ENCODE peak calls at places on chromosomes 4 and X, in five cellular contexts. R, Q, Y, K and F are unnamed samples.
A peak's percentile ranks its signal among the peaks of the same experiment; 100 is the strongest.

GRCh38 chr4:152531479-152531878 is 4.4 kb downstream of the FBXW7 start:
- DNase-seq in R (no peak), Q (no peak), Y (no peak), K (no peak), F (no peak)

GRCh38 chr4:84239278-84239845 is 259.7 kb downstream of the NKX6-1 start:
- DNase-seq in R (no peak), Q (no peak), Y (no peak), K (no peak), F (no peak)

GRCh38 chr4:168449740-168450442 is 30.4 kb downstream of the DDX60L start:
- DNase-seq in R (peak; percentile 22), Q (no peak), Y (no peak), K (no peak), F (peak; percentile 42)

GRCh38 chrX:13381514-13381913 is 61.7 kb upstream of the ATXN3L start:
- DNase-seq in R (no peak), Q (no peak), Y (no peak), K (no peak), F (no peak)

GRCh38 chrX:98380556-98380955 is 1496.8 kb downstream of the RPA4 start:
- DNase-seq in R (no peak), Q (no peak), Y (no peak), K (no peak), F (no peak)

GRCh38 chrX:20988118-20988517 is 386.1 kb upstream of the CNKSR2 start:
- DNase-seq in R (no peak), Q (no peak), Y (no peak), K (no peak), F (no peak)

GRCh38 chr4:57342406-57342805 is 232.2 kb upstream of the IGFBP7 start:
- DNase-seq in R (no peak), Q (no peak), Y (no peak), K (no peak), F (no peak)

GRCh38 chr4:173169178-173169427 is 492 bp downstream of the GALNT7 start:
- DNase-seq in R (no peak), Q (no peak), Y (no peak), K (no peak), F (no peak)

GRCh38 chr4:157713342-157713741 is 459.5 kb downstream of the GASK1B start:
- DNase-seq in R (no peak), Q (no peak), Y (no peak), K (no peak), F (no peak)

GRCh38 chr4:15078682-15079642 is 76.7 kb downstream of the CPEB2 start:
- DNase-seq in R (no peak), Q (no peak), Y (no peak), K (no peak), F (no peak)

GRCh38 chr4:82201303-82201702 is 172.5 kb downstream of the HNRNPD start:
- DNase-seq in R (no peak), Q (no peak), Y (peak; percentile 42), K (no peak), F (peak; percentile 65)

GRCh38 chrX:32483534-32484136 is 727.7 kb downstream of the DMD start:
- DNase-seq in R (no peak), Q (no peak), Y (no peak), K (no peak), F (no peak)

GRCh38 chr4:141328550-141329173 is 108.0 kb downstream of the ZNF330 start:
- DNase-seq in R (no peak), Q (no peak), Y (no peak), K (no peak), F (no peak)

GRCh38 chr4:67103001-67103737 is 442.1 kb downstream of the CENPC start:
- DNase-seq in R (no peak), Q (no peak), Y (no peak), K (no peak), F (no peak)

GRCh38 chr4:102541708-102542107 is 40.5 kb downstream of the NFKB1 start:
- DNase-seq in R (no peak), Q (no peak), Y (no peak), K (no peak), F (peak; percentile 31)

GRCh38 chr4:54773022-54773421 is 115.3 kb downstream of the KIT start:
- DNase-seq in R (no peak), Q (no peak), Y (no peak), K (no peak), F (no peak)

GRCh38 chr4:142035556-142035955 is 399.2 kb downstream of the IL15 start:
- DNase-seq in R (no peak), Q (no peak), Y (no peak), K (no peak), F (no peak)

GRCh38 chr4:6362896-6363295 is 93.2 kb downstream of the WFS1 start:
- DNase-seq in R (no peak), Q (no peak), Y (no peak), K (peak; percentile 68), F (no peak)

GRCh38 chr4:107665001-107665400 is 55.0 kb downstream of the PAPSS1 start:
- DNase-seq in R (no peak), Q (no peak), Y (no peak), K (no peak), F (no peak)

GRCh38 chrX:41184312-41184711 is 99.1 kb downstream of the USP9X start:
- DNase-seq in R (no peak), Q (no peak), Y (no peak), K (no peak), F (no peak)

GRCh38 chrX:38107028-38107427 is 100.7 kb downstream of the SYTL5 start:
- DNase-seq in R (no peak), Q (no peak), Y (no peak), K (no peak), F (no peak)

GRCh38 chr4:150582101-150582565 is at the start of gene MAB21L2:
- DNase-seq in R (no peak), Q (no peak), Y (no peak), K (no peak), F (no peak)
- TF ChIP-seq CTCF in R (no peak), Q (no peak), Y (no peak), K (no peak), F (no peak)

GRCh38 chrX:119655125-119655524 is 37.8 kb downstream of the SEPTIN6 start:
- DNase-seq in R (no peak), Q (peak; percentile 36), Y (no peak), K (peak; percentile 59), F (peak; percentile 34)
- TF ChIP-seq POLR2A in R (no peak), Q (no peak), Y (no peak), K (no peak), F (no peak)

DNA sequence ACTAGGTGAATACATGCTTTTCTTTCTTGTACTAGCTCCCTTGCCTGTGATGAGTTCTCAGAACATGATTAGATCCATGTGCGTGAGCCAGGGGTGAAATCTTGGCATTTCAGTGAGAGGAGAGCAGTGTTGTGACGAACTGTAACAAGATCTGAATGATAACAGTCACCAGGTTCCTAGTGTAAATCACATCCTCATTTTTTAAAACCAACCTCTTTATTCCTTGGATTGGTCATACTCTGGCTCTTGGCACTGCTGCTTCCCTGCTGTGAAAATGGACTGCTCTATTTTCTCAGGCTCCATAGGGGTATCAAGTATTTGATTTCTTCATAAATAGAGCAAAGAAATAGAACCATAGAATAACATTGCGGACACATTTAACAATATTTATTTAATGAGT is 206.3 kb downstream of the SLC4A4 start:
- DNase-seq in R (no peak), Q (no peak), Y (no peak), K (no peak), F (no peak)
- TF ChIP-seq EP300 in R (no peak), Q (no peak), Y (no peak), K (no peak), F (no peak)

DNA sequence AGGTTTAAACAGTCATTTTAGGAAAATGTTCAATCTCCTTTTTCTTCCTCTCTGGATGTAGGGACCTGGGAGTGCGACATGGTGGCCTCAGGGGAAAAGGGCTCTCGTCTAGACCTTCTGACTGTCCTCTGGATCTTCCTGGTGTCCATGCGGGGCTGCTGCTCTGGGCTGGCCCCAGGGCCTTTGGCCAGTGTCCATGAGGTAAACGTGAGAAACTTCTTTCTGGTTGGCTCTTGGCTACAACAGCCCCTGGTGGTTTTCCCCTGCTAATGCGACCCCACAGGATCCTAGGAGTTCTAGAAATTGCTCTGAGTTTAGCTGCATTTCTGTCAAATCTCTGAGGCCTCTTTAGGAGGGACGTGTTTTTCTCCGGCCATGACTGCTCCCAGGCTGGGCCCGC is 85.7 kb downstream of the MFAP3L start:
- DNase-seq in R (no peak), Q (no peak), Y (no peak), K (no peak), F (peak; percentile 23)
- TF ChIP-seq CTCF in R (no peak), Q (no peak), Y (no peak), K (no peak), F (no peak)

DNA sequence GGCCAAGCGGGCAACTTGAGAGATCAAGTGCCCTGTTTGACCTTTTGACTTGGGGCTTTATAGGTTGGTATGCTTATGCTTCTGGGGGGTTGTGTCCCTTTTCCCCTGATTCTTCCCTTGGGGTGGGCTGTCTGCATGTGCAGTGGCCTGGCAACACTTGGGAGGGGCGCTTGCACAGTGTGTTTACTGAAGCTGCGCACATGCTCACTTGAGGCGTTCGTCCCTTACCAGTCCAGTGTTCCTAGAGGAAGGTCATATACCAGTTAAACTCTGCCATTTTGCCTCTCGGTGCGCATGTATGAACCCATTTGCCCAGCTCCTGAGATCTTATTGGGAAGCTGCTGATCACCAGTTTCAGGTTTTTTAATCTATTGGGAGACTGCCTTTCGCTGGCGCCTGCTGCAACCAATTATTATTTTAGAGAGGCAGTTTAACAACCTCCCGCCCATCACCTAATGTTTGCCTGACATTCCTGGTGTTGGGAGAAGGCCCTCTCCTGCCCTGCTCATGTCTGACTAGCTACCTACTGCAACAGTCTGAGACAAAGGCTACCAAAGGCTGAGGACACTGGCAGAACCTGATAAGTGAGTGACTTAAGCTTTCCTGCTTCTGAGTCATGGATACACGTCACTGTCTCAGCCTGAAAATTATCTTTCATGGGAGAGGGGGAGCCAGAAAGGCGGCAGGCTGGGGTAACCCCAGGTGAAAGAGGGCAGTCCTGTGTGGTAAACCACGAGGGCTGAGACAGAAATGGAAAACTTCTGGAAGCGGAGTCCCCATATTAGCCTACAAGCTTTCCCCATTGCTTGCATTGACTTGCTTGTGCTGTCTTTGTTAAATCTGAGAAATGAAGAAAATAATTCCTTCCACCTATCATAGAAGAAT is 97.6 kb downstream of the CPE start:
- DNase-seq in R (no peak), Q (no peak), Y (no peak), K (peak; percentile 75), F (no peak)
- TF ChIP-seq POLR2A in R (no peak), Q (no peak), Y (no peak), K (peak; percentile 62), F (no peak)